ENCODE peak calls at places on chromosomes 5 and 9, in six cellular contexts. One of them, this sample, is unnamed.
A peak's percentile ranks its signal among the peaks of the same experiment; 100 is the strongest.

GRCh38 chr5:180494060-180494509 is at the start of gene CNOT6:
- DNase-seq in H1: peak; percentile 95
- DNase-seq in K562: peak; percentile 97
- DNase-seq in HepG2: peak; percentile 80
- DNase-seq in SK-N-SH: peak; percentile 98
- DNase-seq in GM12878: peak; percentile 65
- DNase-seq in this sample: peak; percentile 85

GRCh38 chr5:5497132-5497748 is 74.8 kb downstream of the ICE1 start:
- DNase-seq in H1: no peak
- DNase-seq in K562: peak; percentile 53
- DNase-seq in HepG2: peak; percentile 20
- DNase-seq in SK-N-SH: peak; percentile 91
- DNase-seq in GM12878: no peak
- DNase-seq in this sample: peak; percentile 26

GRCh38 chr9:34576943-34577634 is 12.4 kb downstream of the CNTFR start:
- DNase-seq in H1: no peak
- DNase-seq in K562: peak; percentile 35
- DNase-seq in HepG2: no peak
- DNase-seq in SK-N-SH: peak; percentile 67
- DNase-seq in GM12878: no peak
- DNase-seq in this sample: no peak

GRCh38 chr5:88676637-88677481 is 206.1 kb downstream of the MEF2C start:
- DNase-seq in H1: no peak
- DNase-seq in K562: no peak
- DNase-seq in HepG2: no peak
- DNase-seq in SK-N-SH: no peak
- DNase-seq in GM12878: no peak
- DNase-seq in this sample: no peak

GRCh38 chr9:91312717-91313325 is 48.9 kb downstream of the AUH start:
- DNase-seq in H1: no peak
- DNase-seq in K562: no peak
- DNase-seq in HepG2: no peak
- DNase-seq in SK-N-SH: peak; percentile 30
- DNase-seq in GM12878: no peak
- DNase-seq in this sample: peak; percentile 77

GRCh38 chr5:102421647-102422046 is 77.2 kb downstream of the SLCO6A1 start:
- DNase-seq in H1: no peak
- DNase-seq in K562: no peak
- DNase-seq in HepG2: peak; percentile 20
- DNase-seq in SK-N-SH: no peak
- DNase-seq in GM12878: no peak
- DNase-seq in this sample: peak; percentile 3

GRCh38 chr9:69122391-69123141 is 51.5 kb upstream of the TJP2 start:
- DNase-seq in H1: no peak
- DNase-seq in K562: no peak
- DNase-seq in HepG2: peak; percentile 52
- DNase-seq in SK-N-SH: no peak
- DNase-seq in GM12878: no peak
- DNase-seq in this sample: peak; percentile 80

GRCh38 chr5:669842-670395 is 23.2 kb downstream of the TPPP start:
- DNase-seq in H1: no peak
- DNase-seq in K562: no peak
- DNase-seq in HepG2: no peak
- DNase-seq in SK-N-SH: no peak
- DNase-seq in GM12878: no peak
- DNase-seq in this sample: no peak

GRCh38 chr9:114289106-114289505 is 33.8 kb upstream of the ORM1 start:
- DNase-seq in H1: peak; percentile 45
- DNase-seq in K562: no peak
- DNase-seq in HepG2: no peak
- DNase-seq in SK-N-SH: no peak
- DNase-seq in GM12878: no peak
- DNase-seq in this sample: no peak

GRCh38 chr5:80302636-80303035 is 17.2 kb upstream of the SPZ1 start:
- DNase-seq in H1: peak; percentile 26
- DNase-seq in K562: no peak
- DNase-seq in HepG2: no peak
- DNase-seq in SK-N-SH: no peak
- DNase-seq in GM12878: no peak
- DNase-seq in this sample: no peak

GRCh38 chr5:14700478-14701436 is 36.2 kb downstream of the OTULIN start:
- DNase-seq in H1: no peak
- DNase-seq in K562: no peak
- DNase-seq in HepG2: no peak
- DNase-seq in SK-N-SH: no peak
- DNase-seq in GM12878: no peak
- DNase-seq in this sample: no peak

GRCh38 chr5:14881826-14882225 is 10.2 kb upstream of the ANKH start:
- DNase-seq in H1: no peak
- DNase-seq in K562: no peak
- DNase-seq in HepG2: no peak
- DNase-seq in SK-N-SH: no peak
- DNase-seq in GM12878: no peak
- DNase-seq in this sample: no peak

GRCh38 chr9:87863882-87864465 is 18.7 kb upstream of the SPATA31E1 start:
- DNase-seq in H1: no peak
- DNase-seq in K562: no peak
- DNase-seq in HepG2: no peak
- DNase-seq in SK-N-SH: no peak
- DNase-seq in GM12878: no peak
- DNase-seq in this sample: no peak
- TF ChIP-seq YY1 in H1: no peak
- TF ChIP-seq YY1 in K562: no peak
- TF ChIP-seq YY1 in HepG2: no peak
- TF ChIP-seq YY1 in SK-N-SH: no peak
- TF ChIP-seq YY1 in GM12878: no peak
- TF ChIP-seq YY1 in this sample: no peak

DNA sequence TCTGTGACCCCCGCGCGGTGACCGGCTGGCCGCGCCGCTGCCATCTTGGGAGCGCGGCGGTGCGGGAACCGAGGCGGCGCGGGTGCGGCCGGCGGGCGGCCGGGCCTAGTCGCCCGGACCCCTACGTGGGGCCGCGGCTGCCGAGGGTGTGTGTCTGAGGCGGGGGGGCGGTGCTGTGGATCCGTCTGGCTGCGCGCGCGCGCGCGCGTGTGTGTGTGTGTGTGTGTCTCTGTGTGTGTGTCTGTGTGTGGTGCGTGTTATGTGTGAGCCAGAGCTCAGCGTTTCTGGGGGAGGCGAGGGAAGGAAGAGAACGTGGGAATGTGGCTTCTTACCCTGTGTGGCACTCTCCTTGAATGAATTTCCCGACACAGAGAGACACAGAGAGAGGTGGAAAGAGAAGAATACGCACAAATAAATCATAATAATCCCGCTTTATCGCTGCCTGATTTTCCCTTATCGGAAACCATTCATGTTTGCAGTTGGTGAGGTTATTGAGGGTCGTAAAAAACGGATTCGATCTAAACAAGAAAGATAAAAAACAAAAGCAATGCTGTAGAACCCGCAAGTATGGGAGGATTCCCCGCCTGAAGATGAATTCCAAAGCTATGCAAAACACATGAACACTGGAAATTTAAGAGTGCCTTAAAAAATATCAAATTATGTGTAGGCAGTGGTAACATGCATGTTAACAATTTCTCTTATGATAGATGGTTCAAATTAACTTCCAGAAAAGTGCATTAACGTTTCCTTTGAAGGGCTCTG is 5.7 kb downstream of the NR2F1 start:
- DNase-seq in H1: no peak
- DNase-seq in K562: no peak
- DNase-seq in HepG2: no peak
- DNase-seq in SK-N-SH: peak; percentile 51
- DNase-seq in GM12878: no peak
- DNase-seq in this sample: no peak
- H4K20me1 ChIP-seq in H1: peaks cover 36% of the 10 kb centered on the region
- H4K20me1 ChIP-seq in K562: no peaks in the 10 kb centered on the region
- H4K20me1 ChIP-seq in HepG2: peaks cover 61% of the 10 kb centered on the region
- H4K20me1 ChIP-seq in SK-N-SH: peaks cover 4% of the 10 kb centered on the region
- H4K20me1 ChIP-seq in GM12878: no peaks in the 10 kb centered on the region
- H4K20me1 ChIP-seq in this sample: no peaks in the 10 kb centered on the region

GRCh38 chr5:163712011-163712410 is 206.6 kb downstream of the MAT2B start:
- DNase-seq in H1: no peak
- DNase-seq in K562: no peak
- DNase-seq in HepG2: no peak
- DNase-seq in SK-N-SH: no peak
- DNase-seq in GM12878: no peak
- DNase-seq in this sample: no peak

DNA sequence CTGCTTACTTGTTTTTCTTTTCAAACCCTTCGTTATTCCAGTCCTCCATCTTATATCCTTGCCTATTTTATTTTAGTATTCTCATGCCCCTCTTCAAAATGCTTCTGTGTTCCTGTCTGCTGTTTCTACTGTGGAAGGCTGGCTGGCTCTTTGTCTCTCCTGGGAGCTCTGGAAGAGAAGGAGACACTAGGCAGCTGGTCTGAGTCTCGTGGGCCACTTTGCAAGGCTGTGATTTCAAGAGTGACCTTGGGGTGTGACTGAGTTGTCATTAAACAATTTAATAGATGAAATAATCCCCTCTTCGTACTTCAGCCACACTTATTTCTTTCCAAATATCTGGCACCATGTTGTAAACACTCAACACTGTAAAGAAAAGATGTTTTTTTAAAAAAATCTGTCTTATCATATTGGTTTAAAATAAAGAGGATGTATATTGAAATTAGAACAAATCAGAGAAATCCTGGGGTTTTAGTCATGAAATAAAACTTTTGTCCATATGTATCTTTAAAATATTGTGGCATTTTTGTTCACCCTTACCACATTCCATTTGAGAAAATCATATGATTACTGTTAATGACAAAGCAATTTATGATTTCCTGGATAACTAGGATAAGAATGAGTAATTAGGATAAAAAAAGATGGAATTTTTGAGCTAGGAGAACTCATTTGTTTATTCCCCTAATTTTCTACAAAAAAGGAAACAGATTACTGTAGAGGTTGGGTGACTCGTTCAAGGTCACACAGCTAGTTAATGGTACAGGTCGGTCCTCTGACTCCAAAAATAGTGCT is 200.8 kb downstream of the MAT2B start:
- DNase-seq in H1: no peak
- DNase-seq in K562: no peak
- DNase-seq in HepG2: no peak
- DNase-seq in SK-N-SH: no peak
- DNase-seq in GM12878: no peak
- DNase-seq in this sample: no peak
- TF ChIP-seq YY1 in H1: no peak
- TF ChIP-seq YY1 in K562: no peak
- TF ChIP-seq YY1 in HepG2: no peak
- TF ChIP-seq YY1 in SK-N-SH: no peak
- TF ChIP-seq YY1 in GM12878: no peak
- TF ChIP-seq YY1 in this sample: no peak

GRCh38 chr9:129677456-129677855 is 12.0 kb downstream of the PRRX2 start:
- DNase-seq in H1: peak; percentile 45
- DNase-seq in K562: peak; percentile 33
- DNase-seq in HepG2: no peak
- DNase-seq in SK-N-SH: peak; percentile 84
- DNase-seq in GM12878: no peak
- DNase-seq in this sample: no peak

GRCh38 chr9:129674229-129674628 is 8.8 kb downstream of the PRRX2 start:
- DNase-seq in H1: no peak
- DNase-seq in K562: no peak
- DNase-seq in HepG2: no peak
- DNase-seq in SK-N-SH: no peak
- DNase-seq in GM12878: no peak
- DNase-seq in this sample: no peak

GRCh38 chr9:129675656-129676055 is 10.2 kb downstream of the PRRX2 start:
- DNase-seq in H1: peak; percentile 41
- DNase-seq in K562: no peak
- DNase-seq in HepG2: no peak
- DNase-seq in SK-N-SH: peak; percentile 88
- DNase-seq in GM12878: no peak
- DNase-seq in this sample: no peak

GRCh38 chr9:129676970-129677369 is 11.5 kb downstream of the PRRX2 start:
- DNase-seq in H1: peak; percentile 48
- DNase-seq in K562: peak; percentile 41
- DNase-seq in HepG2: peak; percentile 15
- DNase-seq in SK-N-SH: peak; percentile 57
- DNase-seq in GM12878: no peak
- DNase-seq in this sample: no peak

GRCh38 chr9:129676287-129676686 is 10.8 kb downstream of the PRRX2 start:
- DNase-seq in H1: no peak
- DNase-seq in K562: no peak
- DNase-seq in HepG2: no peak
- DNase-seq in SK-N-SH: no peak
- DNase-seq in GM12878: no peak
- DNase-seq in this sample: no peak
- H4K20me1 ChIP-seq in H1: no peaks in the 10 kb centered on the region
- H4K20me1 ChIP-seq in K562: peaks cover 35% of the 10 kb centered on the region
- H4K20me1 ChIP-seq in HepG2: no peaks in the 10 kb centered on the region
- H4K20me1 ChIP-seq in SK-N-SH: no peaks in the 10 kb centered on the region
- H4K20me1 ChIP-seq in GM12878: no peaks in the 10 kb centered on the region
- H4K20me1 ChIP-seq in this sample: no peaks in the 10 kb centered on the region

GRCh38 chr5:17461793-17462192 is 36.2 kb upstream of the TAF11L2 start:
- DNase-seq in H1: no peak
- DNase-seq in K562: no peak
- DNase-seq in HepG2: no peak
- DNase-seq in SK-N-SH: no peak
- DNase-seq in GM12878: no peak
- DNase-seq in this sample: no peak

GRCh38 chr5:17463653-17464052 is 34.4 kb upstream of the TAF11L2 start:
- DNase-seq in H1: no peak
- DNase-seq in K562: no peak
- DNase-seq in HepG2: no peak
- DNase-seq in SK-N-SH: no peak
- DNase-seq in GM12878: no peak
- DNase-seq in this sample: no peak
- TF ChIP-seq YY1 in H1: no peak
- TF ChIP-seq YY1 in K562: no peak
- TF ChIP-seq YY1 in HepG2: no peak
- TF ChIP-seq YY1 in SK-N-SH: no peak
- TF ChIP-seq YY1 in GM12878: no peak
- TF ChIP-seq YY1 in this sample: no peak

DNA sequence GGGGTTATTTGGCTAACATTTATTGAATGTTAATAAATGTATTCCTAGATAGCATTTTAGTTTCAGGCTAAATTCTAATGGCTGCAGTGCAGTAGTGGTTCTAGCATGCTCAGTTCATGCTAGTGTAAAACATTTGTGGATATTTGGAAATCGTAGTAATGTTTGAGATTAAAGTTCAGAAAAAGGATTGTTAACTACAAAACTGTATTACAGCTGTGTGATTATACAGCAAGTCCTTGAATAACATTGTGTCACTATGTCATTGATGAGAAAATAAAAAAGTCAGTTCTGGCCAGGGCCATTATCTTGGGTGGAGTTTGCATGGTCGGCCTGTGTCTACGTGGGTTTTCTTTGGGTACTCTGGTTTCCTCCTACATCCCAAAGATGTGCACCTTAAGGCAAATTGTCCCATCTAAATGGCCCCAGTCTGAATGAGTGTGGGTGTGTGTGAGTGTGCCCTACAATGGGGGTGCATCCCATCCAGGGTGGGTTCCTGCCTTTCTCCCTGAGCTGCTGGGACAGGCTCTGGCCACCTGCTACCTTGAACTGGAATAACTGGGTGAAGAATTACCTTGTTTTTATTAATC is 8.8 kb downstream of the ZSWIM6 start:
- DNase-seq in H1: no peak
- DNase-seq in K562: no peak
- DNase-seq in HepG2: no peak
- DNase-seq in SK-N-SH: no peak
- DNase-seq in GM12878: no peak
- DNase-seq in this sample: no peak
- H4K20me1 ChIP-seq in H1: peaks cover 11% of the 10 kb centered on the region
- H4K20me1 ChIP-seq in K562: peaks cover 7% of the 10 kb centered on the region
- H4K20me1 ChIP-seq in HepG2: no peaks in the 10 kb centered on the region
- H4K20me1 ChIP-seq in SK-N-SH: peaks cover 100% of the 10 kb centered on the region
- H4K20me1 ChIP-seq in GM12878: no peaks in the 10 kb centered on the region
- H4K20me1 ChIP-seq in this sample: no peaks in the 10 kb centered on the region

This sample was measured in HCT116.